ENCODE peak calls at places on chromosomes 16 and 17, in eight cellular contexts. F is endothelial cell of umbilical vein; R is glutamatergic neuron; S is G401; O is DMS153; Z is HT1080; G is hippocampal formation; T is activated T-helper 9 cell treated with anti-CD3 and anti-CD28 coated beads, Interleukin-2, amount 50 U/mL, for 16 hours. N is an unnamed sample.

GRCh38 chr16:88685156-88686061 is 898 bp downstream of the SNAI3 start:
- DNase-seq in F (no peak), T (peak; percentile 46), G (no peak), S (no peak), O (no peak), Z (peak; percentile 58), R (no peak), N (no peak)

GRCh38 chr17:59853168-59853918 is 39.4 kb downstream of the TUBD1 start:
- DNase-seq in O (peak; percentile 60), R (peak; percentile 28), G (no peak), T (peak; percentile 39), Z (peak; percentile 96), S (no peak), F (peak; percentile 85), N (peak; percentile 62)

GRCh38 chr16:19974607-19975006 is 90.0 kb upstream of the GPRC5B start:
- DNase-seq in G (no peak), F (no peak), S (no peak), T (no peak), R (no peak), Z (no peak), O (no peak), N (no peak)

GRCh38 chr17:83132251-83133081 is 53.1 kb downstream of the METRNL start:
- DNase-seq in T (no peak), Z (no peak), F (no peak), O (no peak), G (no peak), S (no peak), R (no peak), N (no peak)

GRCh38 chr17:78038748-78039288 is 80.3 kb downstream of the TNRC6C start:
- DNase-seq in T (no peak), R (no peak), O (peak; percentile 81), G (no peak), F (no peak), Z (no peak), S (no peak), N (no peak)

GRCh38 chr17:76145231-76146052 is 4.4 kb upstream of the FOXJ1 start:
- DNase-seq in O (peak; percentile 45), F (peak; percentile 23), G (no peak), T (no peak), R (no peak), S (peak; percentile 32), Z (no peak), N (no peak)

GRCh38 chr16:70602831-70603230 is 43.5 kb upstream of the IL34 start:
- DNase-seq in T (no peak), O (no peak), R (peak; percentile 56), F (no peak), Z (no peak), S (no peak), G (no peak), N (no peak)

GRCh38 chr16:11748404-11749254 is 6.0 kb upstream of the TXNDC11 start:
- DNase-seq in T (no peak), Z (no peak), R (no peak), O (no peak), G (no peak), S (no peak), F (no peak), N (no peak)

GRCh38 chr16:88478115-88478514 is 25.0 kb downstream of the ZFPM1 start:
- DNase-seq in R (no peak), G (no peak), T (no peak), Z (no peak), O (no peak), F (no peak), S (no peak), N (no peak)

GRCh38 chr17:54494731-54495715 is 405.6 kb upstream of the TOM1L1 start:
- DNase-seq in T (no peak), F (no peak), R (no peak), O (no peak), S (peak; percentile 1), G (no peak), Z (no peak), N (no peak)

GRCh38 chr16:74169687-74170522 is 126.7 kb upstream of the PSMD7 start:
- DNase-seq in R (no peak), G (no peak), T (no peak), F (peak; percentile 1), S (no peak), Z (no peak), O (no peak), N (no peak)

GRCh38 chr16:86117756-86118155 is 218.8 kb downstream of the IRF8 start:
- DNase-seq in G (no peak), O (no peak), S (no peak), F (no peak), T (no peak), Z (no peak), R (no peak), N (no peak)

GRCh38 chr17:83083368-83084201 is 4.2 kb downstream of the METRNL start:
- DNase-seq in R (no peak), O (no peak), T (peak; percentile 32), S (no peak), G (no peak), Z (peak; percentile 82), F (peak; percentile 51), N (no peak)

GRCh38 chr17:56558088-56558487 is 35.4 kb upstream of the NOG start:
- DNase-seq in O (no peak), F (no peak), Z (no peak), G (no peak), T (no peak), R (no peak), S (no peak), N (no peak)

GRCh38 chr16:59865071-59865671 is 1131.1 kb upstream of the GOT2 start:
- DNase-seq in R (no peak), S (no peak), Z (no peak), G (no peak), F (no peak), T (no peak), O (no peak), N (no peak)